ENCODE peak calls at places on chromosome 3, in four cellular contexts. One of them, this sample, is unnamed. For H3K9me3, the result is how much of the 10 kb centered on the place peaks cover.

GRCh38 chr3:119809249-119810017 is 27.5 kb downstream of the NR1I2 start:
- DNase-seq in transverse colon: no peak
- DNase-seq in OCI-LY7: no peak
- DNase-seq in psoas muscle: no peak
- DNase-seq in this sample: no peak

GRCh38 chr3:195155842-195156241 is 115.1 kb downstream of the XXYLT1 start:
- DNase-seq in transverse colon: no peak
- DNase-seq in OCI-LY7: no peak
- DNase-seq in psoas muscle: no peak
- DNase-seq in this sample: no peak

GRCh38 chr3:169493512-169494141 is 169.9 kb downstream of the MECOM start:
- DNase-seq in transverse colon: no peak
- DNase-seq in OCI-LY7: no peak
- DNase-seq in psoas muscle: no peak
- DNase-seq in this sample: no peak

GRCh38 chr3:29465836-29466235 is 185.0 kb downstream of the RBMS3 start:
- DNase-seq in transverse colon: no peak
- DNase-seq in OCI-LY7: no peak
- DNase-seq in psoas muscle: no peak
- DNase-seq in this sample: no peak

GRCh38 chr3:38479431-38480092 is 16.6 kb upstream of the EXOG start:
- DNase-seq in transverse colon: peak
- DNase-seq in OCI-LY7: peak
- DNase-seq in psoas muscle: peak
- DNase-seq in this sample: peak

GRCh38 chr3:102529452-102529851 is 94.6 kb downstream of the ZPLD1 start:
- DNase-seq in transverse colon: no peak
- DNase-seq in OCI-LY7: peak
- DNase-seq in psoas muscle: no peak
- DNase-seq in this sample: no peak

GRCh38 chr3:167406876-167407492 is 26.9 kb upstream of the ZBBX start:
- DNase-seq in transverse colon: peak
- DNase-seq in OCI-LY7: peak
- DNase-seq in psoas muscle: no peak
- DNase-seq in this sample: peak

GRCh38 chr3:107986505-107986904 is 104.3 kb downstream of the CD47 start:
- DNase-seq in transverse colon: no peak
- DNase-seq in OCI-LY7: no peak
- DNase-seq in psoas muscle: no peak
- DNase-seq in this sample: no peak

GRCh38 chr3:146612015-146612414 is 6.9 kb upstream of the PLSCR5 start:
- DNase-seq in transverse colon: no peak
- DNase-seq in OCI-LY7: no peak
- DNase-seq in psoas muscle: no peak
- DNase-seq in this sample: no peak

GRCh38 chr3:141255137-141255536 is 23.5 kb downstream of the PXYLP1 start:
- DNase-seq in transverse colon: no peak
- DNase-seq in OCI-LY7: no peak
- DNase-seq in psoas muscle: no peak
- DNase-seq in this sample: no peak

GRCh38 chr3:71873093-71873611 is 88.2 kb upstream of the PROK2 start:
- DNase-seq in transverse colon: no peak
- DNase-seq in OCI-LY7: no peak
- DNase-seq in psoas muscle: no peak
- DNase-seq in this sample: no peak

GRCh38 chr3:23873941-23874340 is 42.8 kb downstream of the NKIRAS1 start:
- DNase-seq in transverse colon: no peak
- DNase-seq in OCI-LY7: no peak
- DNase-seq in psoas muscle: no peak
- DNase-seq in this sample: no peak

GRCh38 chr3:5251196-5251583 is 63.7 kb downstream of the EDEM1 start:
- DNase-seq in transverse colon: no peak
- DNase-seq in OCI-LY7: no peak
- DNase-seq in psoas muscle: no peak
- DNase-seq in this sample: no peak

GRCh38 chr3:174907628-174908407 is 48.7 kb downstream of the NAALADL2 start:
- DNase-seq in transverse colon: no peak
- DNase-seq in OCI-LY7: no peak
- DNase-seq in psoas muscle: no peak
- DNase-seq in this sample: no peak

GRCh38 chr3:124885466-124886167 is 1.5 kb downstream of the ITGB5 start:
- DNase-seq in transverse colon: no peak
- DNase-seq in OCI-LY7: no peak
- DNase-seq in psoas muscle: no peak
- DNase-seq in this sample: no peak

GRCh38 chr3:21645121-21645897 is 105.7 kb downstream of the ZNF385D start:
- DNase-seq in transverse colon: no peak
- DNase-seq in OCI-LY7: no peak
- DNase-seq in psoas muscle: peak
- DNase-seq in this sample: no peak

GRCh38 chr3:177122183-177122856 is 75.0 kb downstream of the TBL1XR1 start:
- DNase-seq in transverse colon: no peak
- DNase-seq in OCI-LY7: no peak
- DNase-seq in psoas muscle: no peak
- DNase-seq in this sample: no peak

GRCh38 chr3:117346878-117347277 is 637.3 kb downstream of the TUSC7 start:
- DNase-seq in transverse colon: no peak
- DNase-seq in OCI-LY7: no peak
- DNase-seq in psoas muscle: no peak
- DNase-seq in this sample: no peak

GRCh38 chr3:145259166-145259565 is 901.8 kb downstream of the PLOD2 start:
- DNase-seq in transverse colon: no peak
- DNase-seq in OCI-LY7: no peak
- DNase-seq in psoas muscle: no peak
- DNase-seq in this sample: no peak

GRCh38 chr3:175146258-175146657 is 287.1 kb downstream of the NAALADL2 start:
- DNase-seq in transverse colon: no peak
- DNase-seq in OCI-LY7: no peak
- DNase-seq in psoas muscle: no peak
- DNase-seq in this sample: no peak

GRCh38 chr3:188598872-188599271 is 444.9 kb downstream of the LPP start:
- DNase-seq in transverse colon: no peak
- DNase-seq in OCI-LY7: no peak
- DNase-seq in psoas muscle: no peak
- DNase-seq in this sample: no peak

GRCh38 chr3:58173670-58174472 is 36.9 kb downstream of the DNASE1L3 start:
- DNase-seq in transverse colon: peak
- DNase-seq in OCI-LY7: peak
- DNase-seq in psoas muscle: no peak
- DNase-seq in this sample: no peak

GRCh38 chr3:117628896-117629295 is 919.3 kb downstream of the TUSC7 start:
- DNase-seq in transverse colon: no peak
- DNase-seq in OCI-LY7: peak
- DNase-seq in psoas muscle: no peak
- DNase-seq in this sample: no peak

GRCh38 chr3:63576826-63577225 is 75.6 kb upstream of the SNTN start:
- DNase-seq in transverse colon: no peak
- DNase-seq in OCI-LY7: no peak
- DNase-seq in psoas muscle: no peak
- DNase-seq in this sample: no peak

GRCh38 chr3:128950223-128950938 is 43.5 kb downstream of the CFAP92 start:
- DNase-seq in transverse colon: no peak
- DNase-seq in OCI-LY7: peak
- DNase-seq in psoas muscle: no peak
- DNase-seq in this sample: no peak

GRCh38 chr3:36679384-36680200 is 84.8 kb downstream of the DCLK3 start:
- DNase-seq in transverse colon: no peak
- DNase-seq in OCI-LY7: no peak
- DNase-seq in psoas muscle: no peak
- DNase-seq in this sample: no peak

GRCh38 chr3:98788651-98789050 is 25.5 kb downstream of the ST3GAL6 start:
- DNase-seq in transverse colon: no peak
- DNase-seq in OCI-LY7: no peak
- DNase-seq in psoas muscle: no peak
- DNase-seq in this sample: no peak

GRCh38 chr3:111668912-111669488 is 73.9 kb upstream of the ZBED2 start:
- DNase-seq in transverse colon: no peak
- DNase-seq in OCI-LY7: peak
- DNase-seq in psoas muscle: no peak
- DNase-seq in this sample: no peak

GRCh38 chr3:8739757-8740508 is 6.3 kb downstream of the CAV3 start:
- DNase-seq in transverse colon: no peak
- DNase-seq in OCI-LY7: no peak
- DNase-seq in psoas muscle: no peak
- DNase-seq in this sample: no peak
- TF ChIP-seq CTCF in transverse colon: no peak
- TF ChIP-seq CTCF in OCI-LY7: no peak
- TF ChIP-seq CTCF in psoas muscle: no peak
- TF ChIP-seq CTCF in this sample: no peak

DNA sequence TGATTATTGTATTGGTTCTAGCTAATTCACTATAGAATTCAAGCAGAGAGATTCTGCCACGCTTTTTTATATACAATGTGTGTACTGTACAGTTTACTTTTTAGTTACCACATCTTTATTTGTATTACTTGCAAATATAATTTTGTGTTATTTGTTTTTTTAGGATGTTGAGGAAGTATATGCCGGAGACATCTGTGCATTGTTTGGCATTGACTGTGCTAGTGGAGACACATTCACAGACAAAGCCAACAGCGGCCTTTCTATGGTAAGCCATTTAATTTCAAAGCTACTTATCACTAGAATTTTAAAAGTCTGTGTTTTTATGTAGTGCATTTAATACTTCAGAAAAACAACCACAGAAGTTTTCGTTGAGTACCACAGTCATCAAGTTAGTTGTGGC is 11.7 kb downstream of the LXN start:
- DNase-seq in transverse colon: no peak
- DNase-seq in OCI-LY7: no peak
- DNase-seq in psoas muscle: no peak
- DNase-seq in this sample: no peak
- H3K27ac ChIP-seq in transverse colon: peak
- H3K27ac ChIP-seq in OCI-LY7: no peak
- H3K27ac ChIP-seq in psoas muscle: peak
- H3K27ac ChIP-seq in this sample: no peak

GRCh38 chr3:69020424-69020823 is 6.9 kb upstream of the EOGT start:
- DNase-seq in transverse colon: no peak
- DNase-seq in OCI-LY7: peak
- DNase-seq in psoas muscle: no peak
- DNase-seq in this sample: no peak
- H3K9me3 ChIP-seq in transverse colon: under half
- H3K9me3 ChIP-seq in OCI-LY7: under half
- H3K9me3 ChIP-seq in psoas muscle: under half
- H3K9me3 ChIP-seq in this sample: under half

GRCh38 chr3:171134170-171134569 is 107.7 kb upstream of the SLC2A2 start:
- DNase-seq in transverse colon: no peak
- DNase-seq in OCI-LY7: no peak
- DNase-seq in psoas muscle: no peak
- DNase-seq in this sample: no peak

GRCh38 chr3:171132873-171133272 is 106.4 kb upstream of the SLC2A2 start:
- DNase-seq in transverse colon: no peak
- DNase-seq in OCI-LY7: no peak
- DNase-seq in psoas muscle: no peak
- DNase-seq in this sample: no peak

GRCh38 chr3:171127611-171128010 is 101.1 kb upstream of the SLC2A2 start:
- DNase-seq in transverse colon: no peak
- DNase-seq in OCI-LY7: no peak
- DNase-seq in psoas muscle: no peak
- DNase-seq in this sample: no peak

GRCh38 chr3:171126478-171127214 is 100.1 kb upstream of the SLC2A2 start:
- DNase-seq in transverse colon: no peak
- DNase-seq in OCI-LY7: no peak
- DNase-seq in psoas muscle: no peak
- DNase-seq in this sample: no peak

GRCh38 chr3:171129827-171130226 is 103.3 kb upstream of the SLC2A2 start:
- DNase-seq in transverse colon: no peak
- DNase-seq in OCI-LY7: no peak
- DNase-seq in psoas muscle: no peak
- DNase-seq in this sample: no peak
- TF ChIP-seq CTCF in transverse colon: no peak
- TF ChIP-seq CTCF in OCI-LY7: no peak
- TF ChIP-seq CTCF in psoas muscle: no peak
- TF ChIP-seq CTCF in this sample: no peak

GRCh38 chr3:94293793-94294195 is 230.9 kb downstream of the NSUN3 start:
- DNase-seq in transverse colon: no peak
- DNase-seq in OCI-LY7: no peak
- DNase-seq in psoas muscle: no peak
- DNase-seq in this sample: no peak
- H3K27ac ChIP-seq in transverse colon: no peak
- H3K27ac ChIP-seq in OCI-LY7: no peak
- H3K27ac ChIP-seq in psoas muscle: no peak
- H3K27ac ChIP-seq in this sample: no peak

DNA sequence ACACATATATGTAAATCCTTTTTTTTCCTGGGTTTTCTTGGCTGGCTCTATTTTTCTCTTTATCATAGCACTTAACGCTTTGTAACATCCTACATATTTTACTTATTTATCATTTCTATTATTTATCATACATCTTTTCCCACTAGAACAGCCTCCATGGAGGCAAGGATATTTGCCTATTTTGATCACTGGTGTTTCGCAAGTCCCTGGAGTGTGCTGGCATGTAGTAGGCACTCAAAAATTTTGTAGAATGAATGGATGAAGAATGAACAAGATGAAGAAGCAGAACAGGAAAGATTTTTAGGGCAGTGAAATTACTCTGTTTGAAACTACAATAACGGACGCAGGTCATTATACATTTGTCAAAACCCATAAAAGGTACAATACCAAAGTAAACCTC is 83.0 kb upstream of the PTX3 start:
- DNase-seq in transverse colon: no peak
- DNase-seq in OCI-LY7: no peak
- DNase-seq in psoas muscle: no peak
- DNase-seq in this sample: no peak
- H3K9me3 ChIP-seq in transverse colon: under half
- H3K9me3 ChIP-seq in OCI-LY7: under half
- H3K9me3 ChIP-seq in psoas muscle: under half
- H3K9me3 ChIP-seq in this sample: under half